ENCODE peak calls at places on chromosomes 3 and 15, in nine cellular contexts. P, T, H, L, W, Q, R, F and V are unnamed samples.

GRCh38 chr3:188950006-188950405 is 221.8 kb upstream of the TPRG1 start:
- DNase-seq in P (no peak), T (no peak), H (no peak), L (no peak), W (no peak), Q (no peak), R (no peak), F (no peak), V (no peak)

GRCh38 chr3:184193991-184194539 is 8.1 kb downstream of the ABCF3 start:
- DNase-seq in P (no peak), T (no peak), H (no peak), L (no peak), W (no peak), Q (no peak), R (no peak), F (no peak), V (no peak)

GRCh38 chr3:157410945-157411344 is 25.7 kb upstream of the PTX3 start:
- DNase-seq in P (no peak), T (no peak), H (no peak), L (no peak), W (no peak), Q (no peak), R (no peak), F (no peak), V (no peak)

GRCh38 chr15:100880139-100880896 is 687 bp downstream of the ALDH1A3 start:
- DNase-seq in P (no peak), T (no peak), H (no peak), L (no peak), W (no peak), Q (no peak), R (no peak), F (no peak), V (no peak)

GRCh38 chr3:14876942-14877341 is 58.2 kb downstream of the FGD5 start:
- DNase-seq in P (no peak), T (peak), H (no peak), L (no peak), W (peak), Q (peak), R (peak), F (peak), V (peak)

GRCh38 chr3:46541856-46542255 is 24.2 kb downstream of the LRRC2 start:
- DNase-seq in P (no peak), T (no peak), H (no peak), L (no peak), W (no peak), Q (no peak), R (no peak), F (no peak), V (no peak)

GRCh38 chr15:89143503-89144162 is 55.4 kb downstream of the ABHD2 start:
- DNase-seq in P (no peak), T (no peak), H (peak), L (no peak), W (no peak), Q (no peak), R (no peak), F (no peak), V (no peak)

GRCh38 chr3:12158387-12159226 is at the start of gene TIMP4:
- DNase-seq in P (peak), T (peak), H (peak), L (peak), W (no peak), Q (peak), R (peak), F (peak), V (peak)

GRCh38 chr15:40925863-40926658 is 3.1 kb upstream of the DLL4 start:
- DNase-seq in P (no peak), T (no peak), H (no peak), L (no peak), W (no peak), Q (no peak), R (no peak), F (no peak), V (no peak)

GRCh38 chr3:36372534-36372935 is 7.8 kb upstream of the STAC start:
- DNase-seq in P (no peak), T (no peak), H (no peak), L (no peak), W (no peak), Q (no peak), R (no peak), F (no peak), V (no peak)

GRCh38 chr3:36373084-36373483 is 7.2 kb upstream of the STAC start:
- DNase-seq in P (no peak), T (no peak), H (peak), L (no peak), W (no peak), Q (no peak), R (no peak), F (no peak), V (no peak)

GRCh38 chr3:36373661-36374060 is 6.6 kb upstream of the STAC start:
- DNase-seq in P (no peak), T (no peak), H (no peak), L (no peak), W (no peak), Q (no peak), R (no peak), F (no peak), V (peak)
- TF ChIP-seq CTCF in P (no peak), T (no peak), H (no peak), L (no peak), W (no peak), Q (no peak), R (no peak), F (no peak), V (no peak)

GRCh38 chr3:42653303-42653559 is 266 bp upstream of the ZBTB47 start:
- DNase-seq in P (no peak), T (no peak), H (no peak), L (no peak), W (no peak), Q (no peak), R (no peak), F (no peak), V (no peak)

GRCh38 chr3:42655331-42655888 is 1.9 kb downstream of the ZBTB47 start:
- DNase-seq in P (peak), T (no peak), H (no peak), L (no peak), W (no peak), Q (peak), R (peak), F (peak), V (no peak)

GRCh38 chr3:42653560-42654330 is at the start of gene ZBTB47:
- DNase-seq in P (peak), T (no peak), H (no peak), L (no peak), W (no peak), Q (peak), R (peak), F (peak), V (peak)

GRCh38 chr3:42655980-42656679 is 2.6 kb downstream of the ZBTB47 start:
- DNase-seq in P (peak), T (no peak), H (peak), L (no peak), W (no peak), Q (no peak), R (no peak), F (no peak), V (no peak)

DNA sequence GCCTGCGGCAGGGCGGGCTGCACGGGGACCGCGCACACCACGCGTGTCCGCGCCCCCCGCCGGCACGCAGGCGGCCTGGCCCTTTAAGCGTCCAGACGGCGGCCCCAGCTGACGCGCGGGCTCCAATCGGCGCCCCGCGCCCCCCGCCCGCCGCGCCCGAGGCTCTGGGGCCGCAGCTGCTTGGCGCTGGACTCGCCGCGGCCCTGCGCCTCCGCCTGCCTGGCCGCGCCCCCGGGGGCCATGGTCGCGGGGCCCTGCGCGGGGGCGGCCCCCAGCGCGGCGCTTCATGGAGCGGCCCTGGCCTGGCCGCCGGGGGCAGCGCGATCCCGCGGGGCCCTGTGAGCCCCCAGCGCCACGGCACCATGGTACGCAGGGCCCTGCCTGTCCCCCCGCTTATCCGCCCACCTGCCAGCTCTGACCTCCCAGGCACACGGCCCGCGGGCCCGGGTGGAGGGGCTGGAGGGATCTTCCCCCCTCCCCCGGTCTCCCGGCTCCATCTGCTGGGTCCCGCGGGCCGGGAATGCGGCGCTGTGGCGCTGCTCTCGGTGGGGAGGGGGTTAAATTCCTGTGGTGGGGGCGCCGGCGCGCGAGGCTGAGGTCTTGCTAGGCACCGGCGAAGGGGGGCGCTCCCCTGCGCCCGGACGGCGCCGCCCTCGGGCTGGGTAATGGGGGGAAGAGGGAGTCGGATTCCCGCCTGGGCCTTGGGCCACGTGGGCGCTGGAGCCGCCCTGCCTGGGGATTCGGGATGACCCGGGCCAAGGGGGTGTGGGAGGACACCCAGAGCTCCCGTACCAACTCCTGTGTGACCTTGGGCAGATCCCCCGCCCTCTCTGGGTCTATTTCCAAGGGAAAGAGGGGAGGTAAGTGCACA is 1.1 kb downstream of the ZBTB47 start:
- DNase-seq in P (peak), T (no peak), H (peak), L (peak), W (no peak), Q (peak), R (peak), F (peak), V (peak)
- TF ChIP-seq POLR2A in P (no peak), T (peak), H (peak), L (no peak), W (peak), Q (no peak), R (no peak), F (peak), V (peak)

DNA sequence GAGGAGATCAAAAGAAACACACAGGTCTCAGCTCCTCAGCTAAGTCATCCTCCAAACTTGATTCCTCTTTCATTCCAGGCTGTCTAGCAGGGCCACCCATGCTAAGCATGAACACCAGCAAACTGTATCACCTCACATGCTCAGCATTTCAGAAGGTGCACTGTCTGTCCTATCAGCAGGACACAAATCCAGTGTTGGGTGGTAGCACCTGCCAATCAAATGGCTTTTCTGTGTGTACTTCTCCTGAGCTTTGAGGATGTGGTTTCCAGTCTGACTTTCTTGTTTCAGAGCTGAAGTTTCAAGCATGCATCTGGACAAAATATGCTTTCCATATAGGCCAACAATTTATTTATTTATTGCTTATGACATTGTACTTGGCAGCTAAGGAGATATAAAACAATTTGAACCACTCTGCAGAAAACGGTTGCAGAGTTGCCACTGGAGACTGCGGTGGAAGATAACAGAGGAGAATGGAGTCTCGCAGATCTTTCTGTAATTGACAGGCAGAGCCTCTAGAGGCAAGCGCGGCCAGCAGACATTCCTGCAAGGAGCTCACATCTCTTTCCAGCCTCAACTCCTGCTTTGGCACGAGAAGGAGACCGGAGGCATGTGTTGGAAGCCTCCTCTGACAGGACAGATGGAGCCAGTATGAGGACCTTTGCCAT is 167.1 kb upstream of the WNT5A start:
- DNase-seq in P (no peak), T (no peak), H (no peak), L (no peak), W (no peak), Q (no peak), R (no peak), F (no peak), V (no peak)
- TF ChIP-seq CTCF in P (no peak), T (no peak), H (no peak), L (no peak), W (no peak), Q (no peak), R (no peak), F (no peak), V (no peak)

DNA sequence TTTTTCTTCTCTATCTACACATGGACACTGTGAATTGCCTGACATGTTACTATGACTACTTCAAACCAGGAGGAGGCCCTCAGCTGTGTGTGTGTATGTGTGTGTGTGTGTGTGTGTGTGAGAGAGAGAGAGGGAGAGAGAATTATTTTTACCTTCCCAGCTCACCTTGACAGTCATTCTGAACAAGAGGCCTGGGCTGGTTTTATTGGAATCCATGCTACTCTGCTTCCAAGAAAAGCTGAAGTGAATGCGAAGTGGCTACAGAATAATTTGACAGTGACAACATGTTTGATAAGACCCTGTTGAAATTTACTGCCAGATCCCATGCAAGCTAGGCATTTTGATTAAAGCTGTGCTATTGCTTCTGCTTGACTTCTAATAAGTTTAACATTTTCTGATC is 841.4 kb downstream of the NSUN3 start:
- DNase-seq in P (no peak), T (no peak), H (no peak), L (no peak), W (no peak), Q (no peak), R (no peak), F (no peak), V (peak)
- TF ChIP-seq POLR2A in P (no peak), T (no peak), H (no peak), L (no peak), W (no peak), Q (no peak), R (no peak), F (no peak), V (no peak)

GRCh38 chr3:49424816-49425215 is 2.5 kb upstream of the AMT start:
- DNase-seq in P (no peak), T (no peak), H (no peak), L (no peak), W (no peak), Q (no peak), R (no peak), F (no peak), V (no peak)

GRCh38 chr3:49427581-49427980 is 1.5 kb downstream of the NICN1 start:
- DNase-seq in P (no peak), T (no peak), H (no peak), L (no peak), W (no peak), Q (no peak), R (no peak), F (no peak), V (no peak)

GRCh38 chr3:49428697-49429100 is 425 bp downstream of the NICN1 start:
- DNase-seq in P (no peak), T (peak), H (no peak), L (no peak), W (no peak), Q (no peak), R (no peak), F (no peak), V (no peak)
- TF ChIP-seq CTCF in P (no peak), T (no peak), H (no peak), L (no peak), W (no peak), Q (no peak), R (no peak), F (no peak), V (no peak)

DNA sequence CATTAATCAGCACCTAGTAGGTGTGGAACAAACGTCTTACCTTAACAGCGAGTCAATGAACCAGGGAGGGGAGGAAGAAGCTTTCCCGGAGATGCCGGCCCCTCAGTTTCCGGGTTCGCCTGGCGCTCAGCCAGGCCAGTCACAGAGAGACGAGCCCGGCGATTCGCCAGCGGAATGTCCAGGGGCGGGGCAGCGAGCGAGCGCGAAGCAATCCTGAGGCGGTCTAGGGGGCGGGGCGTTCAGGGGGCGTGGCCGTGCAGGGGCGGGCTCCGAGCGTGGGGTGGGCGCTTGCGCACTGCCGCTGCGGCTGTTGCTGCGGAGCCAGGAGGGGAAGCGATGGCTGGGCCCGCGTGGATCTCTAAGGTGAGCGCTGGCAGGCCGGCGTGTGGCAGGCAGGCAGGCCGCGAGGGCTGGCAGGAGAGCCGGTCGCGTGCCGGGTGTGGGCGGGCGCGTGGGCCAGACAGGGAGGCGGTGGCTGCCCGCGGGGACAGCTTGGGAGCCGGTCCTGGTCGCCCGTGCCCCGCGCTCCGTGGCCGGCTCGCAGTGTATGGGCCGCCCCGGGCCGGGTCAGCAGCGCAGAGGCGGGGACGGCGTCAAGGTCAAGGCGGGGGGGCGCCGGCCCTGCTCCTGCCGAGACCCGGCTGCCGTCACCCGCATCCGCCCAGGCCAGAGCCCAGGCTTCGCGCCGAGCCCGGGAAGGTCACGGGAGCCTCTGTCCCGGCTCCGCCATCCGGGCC is at the start of gene IDH3A:
- DNase-seq in P (peak), T (peak), H (peak), L (peak), W (peak), Q (peak), R (peak), F (peak), V (peak)
- TF ChIP-seq POLR2A in P (peak), T (peak), H (peak), L (peak), W (peak), Q (no peak), R (peak), F (peak), V (peak)